ENCODE peak calls at places on chromosomes 13 and 19, in nine cellular contexts. C, E, Z, X, R, U, I, N and Y are unnamed samples.

GRCh38 chr19:33376423-33376822 is 2.9 kb downstream of the CEBPG start:
- DNase-seq in C (no peak), E (no peak), Z (peak; percentile 23), X (peak; percentile 73), R (no peak), U (no peak), I (no peak), N (peak; percentile 90), Y (peak; percentile 60)

GRCh38 chr19:49403404-49404187 is 15.5 kb downstream of the KASH5 start:
- DNase-seq in C (no peak), E (no peak), Z (no peak), X (no peak), R (no peak), U (no peak), I (no peak), N (no peak), Y (no peak)

GRCh38 chr13:113906566-113906965 is 42.7 kb upstream of the GAS6 start:
- DNase-seq in C (no peak), E (no peak), Z (no peak), X (peak; percentile 2), R (no peak), U (no peak), I (no peak), N (no peak), Y (peak; percentile 25)

GRCh38 chr19:33628921-33629825 is 7.4 kb downstream of the CHST8 start:
- DNase-seq in C (no peak), E (no peak), Z (no peak), X (no peak), R (no peak), U (no peak), I (no peak), N (no peak), Y (no peak)

GRCh38 chr19:18746393-18747167 is 44.5 kb downstream of the COMP start:
- DNase-seq in C (no peak), E (no peak), Z (no peak), X (no peak), R (no peak), U (no peak), I (no peak), N (no peak), Y (no peak)

GRCh38 chr13:106847049-106847448 is 279.1 kb upstream of the ARGLU1 start:
- DNase-seq in C (no peak), E (no peak), Z (no peak), X (no peak), R (no peak), U (no peak), I (no peak), N (no peak), Y (no peak)

GRCh38 chr13:97627566-97627965 is 193.6 kb downstream of the RAP2A start:
- DNase-seq in C (peak; percentile 10), E (no peak), Z (peak; percentile 59), X (peak; percentile 83), R (no peak), U (no peak), I (no peak), N (peak; percentile 38), Y (no peak)

GRCh38 chr19:50569023-50569697 is 925 bp upstream of the LRRC4B start:
- DNase-seq in C (no peak), E (no peak), Z (no peak), X (no peak), R (no peak), U (no peak), I (no peak), N (no peak), Y (no peak)

GRCh38 chr19:38034153-38034835 is 127.3 kb downstream of the SIPA1L3 start:
- DNase-seq in C (no peak), E (no peak), Z (no peak), X (no peak), R (no peak), U (no peak), I (no peak), N (no peak), Y (no peak)

GRCh38 chr13:32016119-32016518 is 15.5 kb upstream of the FRY start:
- DNase-seq in C (no peak), E (no peak), Z (no peak), X (no peak), R (no peak), U (no peak), I (no peak), N (no peak), Y (no peak)

GRCh38 chr13:24679686-24680085 is 522 bp upstream of the ATP12A start:
- DNase-seq in C (no peak), E (no peak), Z (no peak), X (no peak), R (no peak), U (no peak), I (no peak), N (no peak), Y (no peak)

GRCh38 chr19:33273881-33274662 is 28.3 kb downstream of the CEBPA start:
- DNase-seq in C (peak; percentile 51), E (peak; percentile 39), Z (peak; percentile 47), X (peak; percentile 85), R (peak; percentile 30), U (no peak), I (no peak), N (peak; percentile 57), Y (peak; percentile 76)

GRCh38 chr19:11361771-11362731 is 6.8 kb downstream of the PLPPR2 start:
- DNase-seq in C (no peak), E (no peak), Z (no peak), X (no peak), R (no peak), U (no peak), I (no peak), N (no peak), Y (no peak)

GRCh38 chr19:1000095-1000494 is at the start of gene GRIN3B:
- DNase-seq in C (no peak), E (peak; percentile 74), Z (no peak), X (peak; percentile 84), R (peak; percentile 68), U (peak; percentile 55), I (no peak), N (peak; percentile 59), Y (peak; percentile 70)